ENCODE peak calls at places on chromosomes 13 and 19, in six cellular contexts. G is H9, S is H1, A is mesendoderm, H is IMR-90, Z is mesenchymal stem cell. O is an unnamed sample.

GRCh38 chr19:10289167-10289835 is 451 bp upstream of the ICAM5 start:
- DNase-seq in G (peak; percentile 85), S (no peak), A (peak; percentile 58), H (peak; percentile 54), Z (peak; percentile 62), O (no peak)

GRCh38 chr19:53328967-53329366 is 4.6 kb upstream of the ZNF845 start:
- DNase-seq in G (peak; percentile 48), S (no peak), A (no peak), H (peak; percentile 4), Z (no peak), O (no peak)

GRCh38 chr19:11699931-11700794 is 38.6 kb downstream of the ZNF823 start:
- DNase-seq in G (no peak), S (no peak), A (peak; percentile 44), H (peak; percentile 42), Z (peak; percentile 51), O (no peak)

GRCh38 chr19:34241513-34242337 is 12.6 kb upstream of the GARRE1 start:
- DNase-seq in G (peak; percentile 92), S (peak; percentile 77), A (peak; percentile 88), H (no peak), Z (no peak), O (no peak)

GRCh38 chr19:18321729-18322091 is 1.2 kb downstream of the LSM4 start:
- DNase-seq in G (no peak), S (no peak), A (no peak), H (peak; percentile 33), Z (peak; percentile 47), O (no peak)

GRCh38 chr19:47598407-47599349 is 10.3 kb upstream of the BICRA start:
- DNase-seq in G (peak; percentile 78), S (peak; percentile 86), A (peak; percentile 97), H (peak; percentile 96), Z (peak; percentile 97), O (peak; percentile 49)

GRCh38 chr13:33126909-33127607 is 110.8 kb downstream of the KL start:
- DNase-seq in G (no peak), S (no peak), A (no peak), H (peak; percentile 65), Z (peak; percentile 47), O (no peak)

GRCh38 chr19:22327321-22327720 is 41.1 kb downstream of the ZNF729 start:
- DNase-seq in G (no peak), S (no peak), A (no peak), H (no peak), Z (no peak), O (no peak)

GRCh38 chr19:32200312-32201038 is 144.9 kb upstream of the ZNF507 start:
- DNase-seq in G (no peak), S (no peak), A (no peak), H (no peak), Z (no peak), O (no peak)

GRCh38 chr13:46479691-46480090 is 73.3 kb upstream of the LRCH1 start:
- DNase-seq in G (no peak), S (no peak), A (peak; percentile 23), H (no peak), Z (no peak), O (no peak)

GRCh38 chr19:38727868-38728660 is 16.2 kb downstream of the CAPN12 start:
- DNase-seq in G (no peak), S (no peak), A (peak; percentile 56), H (no peak), Z (peak; percentile 42), O (no peak)

GRCh38 chr13:35690546-35690945 is 214.1 kb upstream of the MAB21L1 start:
- DNase-seq in G (no peak), S (no peak), A (no peak), H (peak; percentile 41), Z (no peak), O (no peak)

GRCh38 chr19:31138077-31138476 is 211.2 kb downstream of the TSHZ3 start:
- DNase-seq in G (no peak), S (no peak), A (no peak), H (no peak), Z (no peak), O (no peak)

GRCh38 chr19:31132753-31133110 is 216.5 kb downstream of the TSHZ3 start:
- DNase-seq in G (no peak), S (no peak), A (no peak), H (no peak), Z (no peak), O (no peak)

GRCh38 chr19:31140717-31141116 is 208.5 kb downstream of the TSHZ3 start:
- DNase-seq in G (no peak), S (no peak), A (peak; percentile 5), H (peak; percentile 55), Z (peak; percentile 45), O (no peak)

GRCh38 chr19:31139871-31140505 is 209.2 kb downstream of the TSHZ3 start:
- DNase-seq in G (no peak), S (no peak), A (no peak), H (peak; percentile 90), Z (peak; percentile 70), O (no peak)

DNA sequence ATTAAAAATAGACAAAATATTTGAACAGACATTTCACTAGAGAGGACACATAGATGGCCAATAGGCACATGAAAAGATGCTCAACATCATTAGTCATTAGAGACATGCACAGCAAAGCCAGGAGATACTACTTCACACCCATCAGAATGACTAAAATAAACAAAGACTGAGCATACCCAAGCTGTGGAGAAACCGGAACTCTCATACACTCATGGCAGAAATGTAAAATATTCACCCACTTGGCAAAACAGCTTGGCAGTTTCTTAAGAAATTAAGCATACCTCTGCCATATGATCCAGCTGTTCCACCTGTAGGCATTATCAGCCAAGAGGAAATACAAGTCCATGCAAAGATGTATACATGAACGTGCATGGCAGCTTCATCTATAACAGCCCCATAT is 213.4 kb downstream of the TSHZ3 start:
- DNase-seq in G (no peak), S (no peak), A (no peak), H (peak; percentile 56), Z (peak; percentile 63), O (no peak)
- H2BK15ac ChIP-seq in G (no peak overlapping the region), S (no peak overlapping the region), A (no peak overlapping the region), H (no peak overlapping the region), Z (no peak overlapping the region), O (no peak overlapping the region)

GRCh38 chr19:52297601-52298358 is 811 bp downstream of the ZNF480 start:
- DNase-seq in G (no peak), S (no peak), A (no peak), H (peak; percentile 11), Z (peak; percentile 20), O (peak; percentile 1)
- H2BK15ac ChIP-seq in G (no peak overlapping the region), S (no peak overlapping the region), A (no peak overlapping the region), H (no peak overlapping the region), Z (no peak overlapping the region), O (no peak overlapping the region)

DNA sequence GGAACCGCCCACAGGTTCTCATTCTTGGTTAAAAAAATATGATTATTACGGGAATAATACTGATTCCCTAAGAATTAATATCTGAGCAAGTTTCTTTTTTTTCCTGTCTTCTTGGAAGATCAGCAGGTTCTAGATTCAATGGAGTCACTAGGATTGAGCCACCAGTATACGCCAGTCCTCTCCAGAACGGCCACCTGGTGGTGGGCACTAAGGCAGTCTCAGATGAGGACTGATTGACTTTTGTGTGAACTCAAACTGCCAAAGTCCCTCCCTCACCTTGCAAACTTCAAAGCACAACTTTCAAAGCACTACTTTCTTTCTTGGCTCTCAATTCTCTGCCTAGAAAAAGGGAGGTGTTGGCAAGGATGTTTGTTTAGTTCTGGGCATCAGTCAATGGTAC is 33.3 kb upstream of the ALOX5AP start:
- DNase-seq in G (no peak), S (no peak), A (peak; percentile 22), H (no peak), Z (no peak), O (no peak)
- H2BK15ac ChIP-seq in G (no peak overlapping the region), S (no peak overlapping the region), A (no peak overlapping the region), H (no peak overlapping the region), Z (no peak overlapping the region), O (no peak overlapping the region)

DNA sequence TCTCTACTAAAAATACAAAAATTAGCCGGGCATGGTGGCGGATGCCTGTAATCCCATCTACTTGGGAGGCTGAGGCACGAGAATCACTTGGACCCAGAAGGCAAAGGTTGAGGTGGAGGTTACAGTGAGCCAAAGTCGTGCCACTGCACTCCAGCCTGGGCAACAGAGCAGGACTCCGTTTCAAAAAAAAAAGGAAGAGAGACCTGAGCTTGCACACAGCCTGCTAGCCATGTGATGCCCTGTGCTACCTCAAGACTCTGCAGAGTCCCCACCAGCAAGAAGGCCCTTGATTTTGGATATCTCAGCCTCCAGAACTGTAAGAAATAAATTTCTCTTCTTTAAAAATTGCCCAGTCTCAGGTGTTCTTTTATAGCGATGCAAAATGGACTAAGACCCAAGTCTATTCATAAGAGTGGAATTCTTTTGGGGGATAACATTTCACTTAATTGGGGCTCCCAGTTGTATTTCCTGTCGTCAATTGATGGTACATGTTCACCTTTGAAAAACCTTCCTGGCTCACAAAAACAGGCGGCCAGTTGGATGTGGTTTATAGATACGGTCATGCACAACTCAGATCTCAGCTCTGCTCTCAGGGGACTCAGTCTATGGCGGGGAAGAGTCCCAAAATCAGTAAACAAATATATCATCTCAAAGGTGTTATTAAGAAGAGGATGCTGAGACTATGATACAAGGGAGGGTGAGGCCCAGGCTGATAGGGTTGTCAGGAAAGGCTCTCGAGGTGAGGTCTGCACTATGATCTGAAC is 2.4 kb upstream of the CHERP start:
- DNase-seq in G (no peak), S (no peak), A (no peak), H (no peak), Z (no peak), O (no peak)
- H2BK15ac ChIP-seq in G (no peak overlapping the region), S (no peak overlapping the region), A (no peak overlapping the region), H (no peak overlapping the region), Z (no peak overlapping the region), O (no peak overlapping the region)

DNA sequence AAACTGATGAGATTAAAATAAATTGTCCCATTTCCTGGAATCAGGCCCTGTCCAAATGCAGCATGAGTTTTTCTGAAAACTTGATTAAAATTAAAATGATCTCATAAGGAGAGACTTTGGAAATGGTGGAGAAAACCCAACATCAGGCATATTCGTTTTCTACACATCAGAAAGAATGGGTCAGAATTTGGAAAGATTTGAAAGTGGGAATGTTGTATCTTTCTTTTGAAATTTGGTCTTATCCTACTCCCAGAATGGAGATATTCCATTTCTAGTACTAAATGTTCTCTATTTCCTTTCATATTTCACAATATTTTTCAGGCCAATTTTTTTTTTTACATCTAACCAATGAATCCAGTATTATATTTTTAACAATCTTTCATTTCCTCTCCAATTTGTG is 223.9 kb upstream of the RXFP2 start:
- DNase-seq in G (no peak), S (no peak), A (no peak), H (no peak), Z (no peak), O (no peak)
- H2BK15ac ChIP-seq in G (no peak overlapping the region), S (no peak overlapping the region), A (no peak overlapping the region), H (no peak overlapping the region), Z (no peak overlapping the region), O (no peak overlapping the region)

GRCh38 chr19:531753-532571 is at the start of gene CDC34:
- DNase-seq in G (no peak), S (no peak), A (no peak), H (no peak), Z (no peak), O (no peak)

GRCh38 chr19:532578-533484 is 1.3 kb downstream of the CDC34 start:
- DNase-seq in G (peak; percentile 73), S (no peak), A (peak; percentile 85), H (peak; percentile 64), Z (peak; percentile 86), O (no peak)

GRCh38 chr19:531009-531752 is 379 bp upstream of the CDC34 start:
- DNase-seq in G (peak; percentile 89), S (no peak), A (peak; percentile 93), H (peak; percentile 76), Z (peak; percentile 80), O (peak; percentile 89)

GRCh38 chr19:533485-534058 is 2.0 kb downstream of the CDC34 start:
- DNase-seq in G (no peak), S (no peak), A (no peak), H (no peak), Z (no peak), O (no peak)

GRCh38 chr19:530133-531008 is 1.2 kb upstream of the CDC34 start:
- DNase-seq in G (no peak), S (no peak), A (no peak), H (no peak), Z (no peak), O (no peak)
- H2BK15ac ChIP-seq in G (no peak overlapping the region), S (peak overlapping the region; percentile 88), A (no peak overlapping the region), H (no peak overlapping the region), Z (no peak overlapping the region), O (peak overlapping the region; percentile 54)